ENCODE peak calls at places on chromosomes 5 and 9, in eight cellular contexts. N, X, J, L, F, K, E and U are unnamed samples.

GRCh38 chr5:158522761-158523160 is 577.0 kb downstream of the EBF1 start:
- DNase-seq in N (no peak), X (no peak), J (peak; percentile 75), L (no peak), F (no peak), K (no peak), E (peak; percentile 28), U (no peak)

GRCh38 chr9:127844821-127845359 is 9.6 kb downstream of the ENG start:
- DNase-seq in N (no peak), X (no peak), J (no peak), L (no peak), F (no peak), K (no peak), E (peak; percentile 60), U (no peak)

GRCh38 chr5:159800131-159800830 is 116.0 kb upstream of the ADRA1B start:
- DNase-seq in N (no peak), X (no peak), J (no peak), L (no peak), F (no peak), K (peak; percentile 18), E (no peak), U (no peak)

GRCh38 chr5:76414788-76415187 is 11.7 kb downstream of the IQGAP2 start:
- DNase-seq in N (no peak), X (no peak), J (no peak), L (no peak), F (no peak), K (no peak), E (no peak), U (no peak)

GRCh38 chr5:66560371-66560770 is 35.8 kb upstream of the MAST4 start:
- DNase-seq in N (no peak), X (no peak), J (no peak), L (no peak), F (no peak), K (no peak), E (no peak), U (no peak)

GRCh38 chr5:175657593-175658271 is at the start of gene HRH2:
- DNase-seq in N (no peak), X (no peak), J (no peak), L (peak; percentile 72), F (peak; percentile 24), K (no peak), E (peak; percentile 53), U (no peak)

GRCh38 chr5:68406767-68407232 is 191.2 kb downstream of the PIK3R1 start:
- DNase-seq in N (no peak), X (peak; percentile 29), J (no peak), L (no peak), F (no peak), K (no peak), E (no peak), U (peak; percentile 52)

GRCh38 chr9:85741112-85741874 is 461 bp downstream of the AGTPBP1 start:
- DNase-seq in N (peak; percentile 52), X (peak; percentile 28), J (peak; percentile 74), L (peak; percentile 68), F (no peak), K (peak; percentile 8), E (no peak), U (no peak)

GRCh38 chr9:114061830-114062474 is 16.1 kb downstream of the AMBP start:
- DNase-seq in N (peak; percentile 5), X (no peak), J (no peak), L (peak; percentile 43), F (no peak), K (no peak), E (no peak), U (no peak)

GRCh38 chr5:82096249-82096648 is 124.4 kb downstream of the ATG10 start:
- DNase-seq in N (no peak), X (no peak), J (no peak), L (no peak), F (no peak), K (no peak), E (no peak), U (no peak)

GRCh38 chr5:120605325-120606079 is 141.4 kb downstream of the PRR16 start:
- DNase-seq in N (no peak), X (no peak), J (no peak), L (no peak), F (no peak), K (no peak), E (no peak), U (no peak)

GRCh38 chr5:54705994-54706616 is 188.5 kb downstream of the SNX18 start:
- DNase-seq in N (no peak), X (no peak), J (no peak), L (no peak), F (no peak), K (no peak), E (no peak), U (no peak)

GRCh38 chr9:3517377-3518048 is 8.3 kb downstream of the RFX3 start:
- DNase-seq in N (no peak), X (no peak), J (no peak), L (no peak), F (no peak), K (no peak), E (no peak), U (no peak)

GRCh38 chr9:95045751-95046150 is 271.8 kb downstream of the FANCC start:
- DNase-seq in N (no peak), X (peak; percentile 53), J (no peak), L (no peak), F (no peak), K (no peak), E (no peak), U (no peak)
- H3K4me3 ChIP-seq in N (no peak overlapping the region), X (peak overlapping the region; percentile 24), J (no peak overlapping the region), L (no peak overlapping the region), F (no peak overlapping the region), K (no peak overlapping the region), E (peak overlapping the region; percentile 44), U (no peak overlapping the region)

GRCh38 chr9:80665479-80665878 is 1023.9 kb downstream of the TLE1 start:
- DNase-seq in N (no peak), X (no peak), J (no peak), L (no peak), F (no peak), K (no peak), E (no peak), U (no peak)

DNA sequence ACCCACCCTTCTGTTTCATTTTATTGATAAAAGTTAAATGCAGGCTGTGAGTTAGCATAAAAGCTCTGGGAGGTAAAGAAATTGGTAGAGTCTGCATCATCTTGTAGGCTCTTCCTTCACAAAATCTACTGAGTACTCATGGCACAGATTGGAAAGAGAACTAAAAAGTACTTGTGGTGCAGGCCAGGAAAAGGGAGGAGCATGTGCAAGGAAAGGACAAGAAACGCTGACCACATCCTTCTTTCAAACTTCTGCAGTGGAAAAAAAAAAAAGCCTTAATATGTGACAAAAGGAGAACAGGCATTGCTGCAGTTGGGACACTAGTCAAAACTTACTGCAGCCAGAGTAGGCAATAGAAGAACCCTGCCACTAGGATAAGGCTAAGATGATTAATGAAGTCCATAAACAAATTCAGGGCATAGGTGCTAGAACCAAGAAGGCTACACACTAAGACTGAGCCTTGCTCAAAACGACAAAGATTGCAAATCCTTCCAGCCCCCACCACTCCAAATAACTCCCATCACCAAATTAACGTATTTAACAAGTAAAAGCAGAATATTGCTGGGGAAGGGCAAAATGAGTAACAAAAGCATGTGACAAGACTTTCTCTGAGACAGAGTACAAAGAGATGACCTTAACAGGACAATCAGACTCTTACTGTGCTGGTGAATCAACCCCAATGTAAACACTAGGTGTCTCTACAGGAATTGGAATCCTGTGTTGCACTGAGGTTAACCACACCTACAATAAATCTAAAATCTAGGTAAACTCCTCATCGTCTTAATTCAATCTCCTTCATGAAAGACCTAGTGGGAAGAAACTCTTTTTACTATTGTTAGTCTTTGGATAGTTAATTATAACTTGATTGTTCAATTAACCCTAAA is 1024.8 kb downstream of the TLE1 start:
- DNase-seq in N (no peak), X (no peak), J (no peak), L (no peak), F (no peak), K (peak; percentile 21), E (no peak), U (no peak)
- TF ChIP-seq CTCF in N (no peak), X (no peak), J (no peak), L (no peak), F (no peak), K (no peak), E (no peak), U (no peak)

DNA sequence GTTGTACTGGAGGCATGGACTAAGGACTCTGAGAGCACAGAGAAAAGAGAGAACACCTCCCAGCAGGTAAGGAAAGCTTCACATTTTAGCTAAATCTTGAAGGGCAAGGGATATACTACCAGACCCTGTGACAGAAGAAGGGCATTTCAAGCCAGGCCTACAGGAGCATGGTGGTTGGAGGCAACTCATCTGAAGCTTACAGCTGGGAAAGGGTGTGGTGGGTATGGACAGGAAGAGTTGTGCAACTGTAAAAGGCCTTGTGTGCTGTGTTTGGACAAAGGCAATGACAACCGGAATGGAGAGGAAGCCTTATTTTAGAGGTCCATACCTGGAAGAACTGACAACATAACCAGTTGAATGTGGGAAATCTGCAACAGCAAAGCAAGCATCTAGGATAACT is 31.2 kb downstream of the NIPSNAP3B start:
- DNase-seq in N (no peak), X (no peak), J (no peak), L (no peak), F (no peak), K (no peak), E (no peak), U (no peak)
- H3K36me3 ChIP-seq in N (peaks cover 16% of the 10 kb centered on the region), X (peaks cover 9% of the 10 kb centered on the region), J (peaks cover 96% of the 10 kb centered on the region), L (peaks cover 94% of the 10 kb centered on the region), F (peaks cover 93% of the 10 kb centered on the region), K (peaks cover 65% of the 10 kb centered on the region), E (peaks cover 97% of the 10 kb centered on the region), U (no peaks in the 10 kb centered on the region)

GRCh38 chr5:157464518-157465171 is 4.6 kb downstream of the NIPAL4 start:
- DNase-seq in N (no peak), X (peak; percentile 63), J (peak; percentile 83), L (peak; percentile 77), F (peak; percentile 85), K (peak; percentile 90), E (no peak), U (peak; percentile 52)
- H3K4me3 ChIP-seq in N (no peak overlapping the region), X (no peak overlapping the region), J (no peak overlapping the region), L (no peak overlapping the region), F (no peak overlapping the region), K (no peak overlapping the region), E (no peak overlapping the region), U (no peak overlapping the region)

GRCh38 chr9:131969469-131969989 is 110.1 kb downstream of the MED27 start:
- DNase-seq in N (no peak), X (no peak), J (no peak), L (no peak), F (no peak), K (no peak), E (no peak), U (no peak)

GRCh38 chr9:131963087-131963715 is 116.5 kb downstream of the MED27 start:
- DNase-seq in N (no peak), X (no peak), J (no peak), L (no peak), F (no peak), K (no peak), E (no peak), U (no peak)

GRCh38 chr9:131968632-131969031 is 111.0 kb downstream of the MED27 start:
- DNase-seq in N (no peak), X (no peak), J (no peak), L (no peak), F (no peak), K (no peak), E (no peak), U (no peak)

GRCh38 chr9:131965101-131965500 is 114.6 kb downstream of the MED27 start:
- DNase-seq in N (no peak), X (no peak), J (no peak), L (no peak), F (no peak), K (no peak), E (no peak), U (no peak)

GRCh38 chr9:131965841-131966240 is 113.8 kb downstream of the MED27 start:
- DNase-seq in N (no peak), X (no peak), J (no peak), L (no peak), F (no peak), K (no peak), E (no peak), U (no peak)
- TF ChIP-seq CTCF in N (no peak), X (no peak), J (no peak), L (no peak), F (no peak), K (no peak), E (no peak), U (no peak)